ENCODE peak calls at places on chromosome 21, in seven cellular contexts. F, E, P, J, G, V and U are unnamed samples.

GRCh38 chr21:17802568-17802967 is 16.6 kb downstream of the C21orf91 start:
- DNase-seq in F (no peak), E (no peak), P (no peak), J (no peak), G (peak; percentile 9), V (no peak), U (peak; percentile 79)

GRCh38 chr21:25457946-25458345 is 149.3 kb downstream of the MRPL39 start:
- DNase-seq in F (no peak), E (no peak), P (no peak), J (no peak), G (no peak), V (no peak), U (no peak)

GRCh38 chr21:21614966-21615365 is 616.8 kb downstream of the NCAM2 start:
- DNase-seq in F (no peak), E (no peak), P (no peak), J (no peak), G (no peak), V (no peak), U (no peak)

GRCh38 chr21:45157932-45158331 is 83.6 kb downstream of the ADARB1 start:
- DNase-seq in F (no peak), E (no peak), P (no peak), J (no peak), G (no peak), V (no peak), U (no peak)

GRCh38 chr21:45116066-45116465 is 41.7 kb downstream of the ADARB1 start:
- DNase-seq in F (no peak), E (no peak), P (no peak), J (no peak), G (no peak), V (no peak), U (no peak)

GRCh38 chr21:26758083-26758861 is 86.9 kb downstream of the ADAMTS1 start:
- DNase-seq in F (no peak), E (no peak), P (no peak), J (no peak), G (no peak), V (no peak), U (no peak)

GRCh38 chr21:27564684-27565280 is 597.9 kb upstream of the ADAMTS5 start:
- DNase-seq in F (peak; percentile 62), E (no peak), P (no peak), J (peak; percentile 9), G (peak; percentile 6), V (peak; percentile 53), U (peak; percentile 68)

GRCh38 chr21:25639167-25639921 is at the start of gene JAM2:
- DNase-seq in F (peak; percentile 76), E (peak; percentile 19), P (no peak), J (peak; percentile 88), G (no peak), V (peak; percentile 39), U (no peak)

GRCh38 chr21:31974454-31974985 is 101.7 kb downstream of the HUNK start:
- DNase-seq in F (no peak), E (no peak), P (no peak), J (peak; percentile 43), G (no peak), V (no peak), U (no peak)

GRCh38 chr21:42406201-42406601 is 2.5 kb downstream of the UBASH3A start:
- DNase-seq in F (no peak), E (no peak), P (no peak), J (no peak), G (no peak), V (no peak), U (no peak)

GRCh38 chr21:45115141-45115540 is 40.8 kb downstream of the ADARB1 start:
- DNase-seq in F (no peak), E (no peak), P (no peak), J (no peak), G (no peak), V (no peak), U (no peak)